ENCODE peak calls at places on chromosomes 11 and 22, in ten cellular contexts. Z is A549; V is upper lobe of right lung; E is CD8-positive, alpha-beta T cell; O is neuronal stem cell; B is dorsolateral prefrontal cortex; A is tibial artery; C is prostate gland; T is esophagus squamous epithelium; Y is left lung. L is an unnamed sample.

GRCh38 chr11:79078999-79079398 is 361.8 kb downstream of the TENM4 start:
- DNase-seq in T (no peak), B (no peak), E (no peak), C (no peak), Y (no peak), V (no peak), A (no peak), Z (no peak), O (no peak), L (no peak)

GRCh38 chr11:34302046-34302921 is 55.5 kb downstream of the ABTB2 start:
- DNase-seq in O (no peak), T (no peak), A (no peak), E (no peak), Y (no peak), B (no peak), C (no peak), V (no peak), Z (no peak), L (no peak)

GRCh38 chr11:18769802-18770456 is 21.7 kb downstream of the PTPN5 start:
- DNase-seq in Y (no peak), E (no peak), B (no peak), V (no peak), C (no peak), T (no peak), A (no peak), Z (no peak), O (no peak), L (no peak)

GRCh38 chr11:69472053-69472765 is 9.3 kb upstream of the LINC01488 start:
- DNase-seq in V (no peak), O (no peak), A (no peak), T (no peak), Y (no peak), E (no peak), C (no peak), B (no peak), Z (no peak), L (no peak)

GRCh38 chr22:44917372-44918165 is 92.2 kb downstream of the PHF21B start:
- DNase-seq in Y (peak; percentile 18), Z (no peak), A (no peak), C (no peak), O (no peak), E (no peak), T (no peak), B (no peak), V (peak; percentile 59), L (peak; percentile 57)

GRCh38 chr11:93543292-93543977 is at the start of gene SMCO4:
- DNase-seq in T (no peak), B (peak; percentile 76), C (peak; percentile 72), Z (peak; percentile 77), A (peak; percentile 71), O (peak; percentile 85), E (peak; percentile 76), V (peak; percentile 95), Y (peak; percentile 89), L (peak; percentile 86)

GRCh38 chr11:44528103-44528502 is 37.4 kb upstream of the CD82 start:
- DNase-seq in Z (peak; percentile 29), A (no peak), C (no peak), O (no peak), B (no peak), V (no peak), E (no peak), T (no peak), Y (no peak), L (no peak)

GRCh38 chr22:48931452-48931851 is 896.2 kb downstream of the BRD1 start:
- DNase-seq in E (no peak), B (no peak), T (no peak), C (no peak), Z (no peak), O (no peak), V (no peak), A (no peak), Y (no peak), L (no peak)

GRCh38 chr11:13962562-13963168 is at the start of gene SPON1:
- DNase-seq in O (peak; percentile 75), T (no peak), V (peak; percentile 68), B (peak; percentile 59), E (peak; percentile 70), C (no peak), Z (no peak), Y (peak; percentile 55), A (no peak), L (no peak)

GRCh38 chr11:13963949-13964770 is 1.6 kb downstream of the SPON1 start:
- DNase-seq in C (no peak), A (no peak), B (no peak), V (peak; percentile 70), O (no peak), Y (peak; percentile 37), Z (no peak), T (no peak), E (peak; percentile 56), L (no peak)

GRCh38 chr11:13964771-13965074 is 2.2 kb downstream of the SPON1 start:
- DNase-seq in E (no peak), Z (no peak), O (no peak), C (no peak), A (no peak), B (no peak), Y (no peak), T (no peak), V (no peak), L (no peak)

GRCh38 chr11:13963169-13963948 is 836 bp downstream of the SPON1 start:
- DNase-seq in C (no peak), Y (no peak), O (no peak), Z (no peak), E (peak; percentile 63), V (no peak), T (no peak), B (no peak), A (no peak), L (no peak)

DNA sequence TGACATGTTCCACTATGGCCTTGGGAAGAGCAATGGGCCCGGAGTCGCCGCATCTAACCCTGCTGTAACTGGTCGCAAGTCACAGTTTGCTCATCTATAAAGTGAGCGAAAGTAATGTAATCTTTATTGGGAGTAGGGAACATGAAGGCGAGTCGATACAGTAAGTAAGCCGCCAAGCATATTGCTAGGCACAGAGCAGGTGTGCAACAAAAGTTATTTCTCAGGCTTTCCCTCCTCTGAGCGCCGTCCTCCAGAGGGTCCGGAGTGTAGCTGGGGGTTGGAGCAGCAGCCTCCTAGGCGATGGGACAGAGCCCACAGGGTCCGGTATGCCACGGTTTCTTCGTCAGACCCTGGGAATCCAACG is 343 bp upstream of the SPON1 start:
- DNase-seq in C (no peak), O (no peak), V (no peak), A (no peak), E (no peak), T (no peak), B (no peak), Y (no peak), Z (no peak), L (no peak)
- H3K4me3 ChIP-seq in C (peak overlapping the region; percentile 23), O (peak overlapping the region; percentile 51), V (peak overlapping the region; percentile 51), A (peak overlapping the region; percentile 46), E (peak overlapping the region; percentile 47), T (peak overlapping the region; percentile 29), B (peak overlapping the region; percentile 66), Y (peak overlapping the region; percentile 37), Z (no peak overlapping the region), L (peak overlapping the region; percentile 67)

GRCh38 chr11:117300301-117300700 is 9.2 kb downstream of the BACE1-AS start:
- DNase-seq in A (peak; percentile 32), Y (no peak), Z (no peak), C (no peak), V (peak; percentile 71), O (peak; percentile 51), B (no peak), E (no peak), T (no peak), L (no peak)
- H3K27ac ChIP-seq in A (no peak overlapping the region), Y (no peak overlapping the region), Z (no peak overlapping the region), C (no peak overlapping the region), V (no peak overlapping the region), O (peak overlapping the region; percentile 71), B (peak overlapping the region; percentile 45), E (no peak overlapping the region), T (no peak overlapping the region), L (no peak overlapping the region)

GRCh38 chr22:37546436-37547248 is 13.6 kb upstream of the CDC42EP1 start:
- DNase-seq in A (peak; percentile 67), Y (peak; percentile 68), V (peak; percentile 81), T (no peak), E (no peak), Z (no peak), O (no peak), C (peak; percentile 26), B (peak; percentile 63), L (peak; percentile 87)
- H3K4me3 ChIP-seq in A (peak overlapping the region; percentile 37), Y (no peak overlapping the region), V (peak overlapping the region; percentile 29), T (peak overlapping the region; percentile 29), E (no peak overlapping the region), Z (no peak overlapping the region), O (no peak overlapping the region), C (no peak overlapping the region), B (no peak overlapping the region), L (peak overlapping the region; percentile 44)

DNA sequence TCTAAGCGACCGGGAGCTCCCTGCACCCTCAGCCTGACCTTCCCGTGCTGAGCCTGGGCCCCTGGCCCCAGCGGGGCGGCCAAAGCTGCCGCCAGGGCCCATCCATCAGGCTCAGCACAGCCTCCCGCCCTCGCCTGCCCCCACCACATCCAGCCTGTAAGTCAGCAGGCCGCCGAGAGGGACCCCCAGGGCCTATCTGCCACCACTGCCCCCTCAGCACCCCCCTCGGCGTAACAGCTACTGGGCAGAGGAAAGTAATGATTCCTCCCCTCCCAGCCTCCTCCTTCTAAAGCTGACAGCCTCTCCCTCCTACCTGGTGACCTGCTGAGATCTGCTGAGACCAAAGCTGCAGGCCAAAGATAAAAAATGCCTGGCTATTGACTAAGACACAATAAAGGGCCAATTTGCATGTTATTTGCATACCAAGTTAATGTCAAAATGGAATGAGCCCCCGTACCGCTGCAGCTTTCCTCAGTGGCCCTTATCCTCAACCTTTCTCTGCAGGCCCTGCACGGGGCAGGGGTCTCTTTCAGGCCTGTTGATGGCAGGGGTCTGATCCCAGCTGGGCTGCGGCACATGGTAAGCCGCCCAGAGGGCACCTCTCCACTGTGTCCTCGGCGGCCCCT is 51.6 kb downstream of the RPUSD4 start:
- DNase-seq in B (no peak), A (no peak), V (no peak), C (no peak), T (no peak), O (no peak), E (no peak), Z (no peak), Y (no peak), L (no peak)
- H3K27ac ChIP-seq in B (no peak overlapping the region), A (no peak overlapping the region), V (no peak overlapping the region), C (no peak overlapping the region), T (no peak overlapping the region), O (no peak overlapping the region), E (no peak overlapping the region), Z (no peak overlapping the region), Y (no peak overlapping the region), L (no peak overlapping the region)

DNA sequence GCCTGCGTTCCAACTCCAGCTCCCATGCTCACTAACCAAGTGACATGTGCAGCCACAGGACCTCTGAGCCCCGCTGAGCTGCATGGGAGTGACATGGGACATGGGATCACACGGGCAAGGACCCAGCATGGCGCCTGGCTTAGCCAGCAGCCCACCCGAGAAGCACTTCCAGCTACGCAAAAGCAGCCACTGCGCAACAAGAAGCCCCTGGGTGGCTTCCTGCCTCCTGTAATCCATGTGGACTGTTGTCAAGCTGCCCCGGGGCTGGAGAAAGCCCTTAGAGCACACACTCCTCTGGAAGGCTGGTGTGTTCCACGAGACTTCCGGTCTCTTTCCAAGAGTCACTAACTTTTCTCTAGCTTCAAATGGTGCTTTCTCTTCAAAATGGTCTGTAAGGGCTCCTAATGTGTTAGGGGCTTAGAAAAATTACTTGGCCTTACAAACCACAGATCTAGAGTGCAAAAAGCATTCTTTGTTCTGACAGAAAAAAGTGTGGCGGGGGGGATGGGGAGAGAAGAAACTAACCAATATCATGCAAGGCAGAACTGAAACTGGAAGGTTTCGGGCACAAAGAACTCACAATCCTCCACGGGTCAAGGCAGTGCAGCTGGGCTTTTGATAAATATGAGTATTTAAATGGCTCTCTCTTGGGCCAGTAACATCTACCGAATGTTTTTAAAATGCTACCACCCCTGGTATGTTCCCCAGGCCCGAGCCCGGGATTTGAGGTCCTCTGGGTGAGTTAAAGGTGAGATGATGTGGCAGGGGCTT is 5.5 kb downstream of the C11orf24 start:
- DNase-seq in E (no peak), C (no peak), Y (no peak), T (no peak), B (no peak), A (no peak), O (no peak), V (no peak), Z (no peak), L (no peak)
- H3K4me3 ChIP-seq in E (no peak overlapping the region), C (no peak overlapping the region), Y (no peak overlapping the region), T (no peak overlapping the region), B (peak overlapping the region; percentile 31), A (no peak overlapping the region), O (no peak overlapping the region), V (no peak overlapping the region), Z (no peak overlapping the region), L (no peak overlapping the region)